ENCODE peak calls at places on chromosome 1, in ten cellular contexts. P is iris pigment epithelial cell, L is non-pigmented ciliary epithelial cell, Q is T-helper 17 cell, J is cardiac fibroblast, F is RWPE1, A is NCI-H774, R is endothelial cell, Y is kidney tubule cell, I is right cardiac atrium. H is an unnamed sample.

GRCh38 chr1:67788251-67788796 is 44.9 kb downstream of the GNG12 start:
- DNase-seq in P (no peak), I (no peak), J (no peak), R (no peak), F (no peak), Q (no peak), Y (no peak), A (no peak), L (no peak), H (no peak)

GRCh38 chr1:43653339-43653738 is 3.4 kb downstream of the KDM4A start:
- DNase-seq in F (no peak), I (no peak), L (no peak), P (peak), R (no peak), Y (peak), J (peak), A (no peak), Q (no peak), H (no peak)

GRCh38 chr1:234727018-234727757 is 117.2 kb upstream of the IRF2BP2 start:
- DNase-seq in Y (peak), I (peak), F (no peak), P (no peak), Q (no peak), J (no peak), L (no peak), A (no peak), R (no peak), H (peak)

GRCh38 chr1:198175418-198176170 is 18.8 kb downstream of the NEK7 start:
- DNase-seq in Y (peak), P (peak), A (no peak), F (no peak), Q (no peak), I (no peak), L (no peak), J (peak), R (no peak), H (no peak)

GRCh38 chr1:164712131-164713031 is 153.4 kb downstream of the PBX1 start:
- DNase-seq in F (no peak), I (peak), A (no peak), Q (no peak), Y (no peak), R (peak), P (no peak), J (peak), L (no peak), H (no peak)

GRCh38 chr1:236113324-236114032 is 28.9 kb upstream of the GPR137B start:
- DNase-seq in F (no peak), L (no peak), P (no peak), A (no peak), Y (no peak), J (no peak), Q (no peak), R (no peak), I (no peak), H (no peak)

GRCh38 chr1:205914730-205915129 is 28.5 kb downstream of the SLC26A9 start:
- DNase-seq in L (no peak), F (no peak), Q (no peak), R (no peak), A (no peak), J (no peak), Y (no peak), P (no peak), I (peak), H (no peak)

GRCh38 chr1:21814241-21814918 is 2.3 kb downstream of the LDLRAD2 start:
- DNase-seq in Q (no peak), I (peak), Y (no peak), P (peak), R (peak), J (no peak), A (no peak), F (no peak), L (no peak), H (no peak)

GRCh38 chr1:226657788-226658537 is 81.1 kb downstream of the ITPKB start:
- DNase-seq in L (no peak), F (peak), Q (no peak), P (no peak), Y (no peak), J (no peak), I (peak), R (no peak), A (peak), H (peak)

H was measured in NCI-H146.